ENCODE peak calls at places on chromosome 4, in ten cellular contexts. I is transverse colon, H is iPS DF 6.9, D is A673, T is IMR-90, L is mucosa of descending colon, V is kidney, R is spleen, U is pancreas, Z is tibial artery. G is an unnamed sample. For H3K9me3 and H3K36me3, the result is how much of the 10 kb centered on the place peaks cover.

GRCh38 chr4:39976945-39977488 is 694 bp downstream of the PDS5A start:
- DNase-seq in R (no peak), H (no peak), L (no peak), U (peak), V (peak), I (peak), Z (peak), D (peak), T (no peak), G (peak)

GRCh38 chr4:48093949-48094550 is 40.0 kb downstream of the TXK start:
- DNase-seq in H (no peak), Z (no peak), I (peak), L (peak), R (no peak), T (peak), D (peak), U (peak), V (no peak), G (peak)

GRCh38 chr4:141416219-141416618 is 195.5 kb downstream of the ZNF330 start:
- DNase-seq in H (no peak), Z (no peak), V (no peak), T (peak), U (no peak), R (no peak), L (no peak), D (no peak), I (no peak), G (no peak)

GRCh38 chr4:17168571-17168970 is 270.1 kb upstream of the LDB2 start:
- DNase-seq in V (no peak), U (no peak), I (no peak), L (no peak), H (no peak), T (peak), D (peak), R (no peak), Z (no peak), G (no peak)

GRCh38 chr4:88828846-88829245 is 131.2 kb upstream of the NAP1L5 start:
- DNase-seq in D (no peak), U (no peak), H (no peak), V (no peak), I (no peak), T (peak), L (no peak), R (no peak), Z (no peak), G (no peak)

GRCh38 chr4:158818595-158818994 is 49.8 kb downstream of the FNIP2 start:
- DNase-seq in U (no peak), T (no peak), L (no peak), V (no peak), I (no peak), D (no peak), Z (no peak), R (no peak), H (no peak), G (no peak)

GRCh38 chr4:146998157-146998556 is 52.5 kb upstream of the TTC29 start:
- DNase-seq in U (no peak), I (no peak), V (no peak), R (no peak), H (no peak), T (no peak), L (no peak), D (no peak), Z (no peak), G (no peak)

GRCh38 chr4:156291317-156291716 is 337.7 kb upstream of the CTSO start:
- DNase-seq in R (no peak), I (no peak), U (no peak), Z (no peak), D (peak), H (no peak), L (no peak), T (peak), V (no peak), G (no peak)

GRCh38 chr4:16616981-16617380 is 281.5 kb downstream of the LDB2 start:
- DNase-seq in R (no peak), D (no peak), Z (no peak), V (no peak), T (no peak), I (no peak), L (no peak), U (no peak), H (no peak), G (no peak)

GRCh38 chr4:8086751-8087445 is 71.7 kb downstream of the ABLIM2 start:
- DNase-seq in U (no peak), T (no peak), D (no peak), L (no peak), Z (no peak), V (peak), H (no peak), I (no peak), R (no peak), G (no peak)

GRCh38 chr4:189498457-189498856 is 442.2 kb upstream of the FRG1 start:
- DNase-seq in I (no peak), R (no peak), T (no peak), Z (no peak), D (no peak), V (no peak), L (no peak), U (no peak), H (no peak), G (no peak)

GRCh38 chr4:11440481-11441181 is 11.9 kb upstream of the HS3ST1 start:
- DNase-seq in R (no peak), L (no peak), I (no peak), T (no peak), H (no peak), D (no peak), V (no peak), Z (no peak), U (no peak), G (no peak)

GRCh38 chr4:188976644-188977115 is 837.4 kb downstream of the TRIML1 start:
- DNase-seq in R (no peak), U (no peak), Z (no peak), H (peak), L (no peak), D (peak), T (peak), V (no peak), I (no peak), G (no peak)

GRCh38 chr4:46051392-46051791 is 72.5 kb downstream of the GABRG1 start:
- DNase-seq in R (no peak), U (no peak), T (no peak), I (no peak), Z (no peak), D (no peak), L (no peak), H (no peak), V (no peak), G (no peak)

GRCh38 chr4:143700420-143701352 is at the start of gene FREM3:
- DNase-seq in H (no peak), U (no peak), I (no peak), V (peak), D (no peak), Z (no peak), L (no peak), T (no peak), R (peak), G (no peak)

GRCh38 chr4:56772134-56772533 is 49.4 kb downstream of the SPINK2 start:
- DNase-seq in T (peak), Z (no peak), L (no peak), U (no peak), I (no peak), D (no peak), H (no peak), V (no peak), R (no peak), G (no peak)

GRCh38 chr4:102114118-102114630 is 231.1 kb downstream of the SLC39A8 start:
- DNase-seq in Z (no peak), V (no peak), R (no peak), H (no peak), D (no peak), U (no peak), T (no peak), I (no peak), L (no peak), G (no peak)

GRCh38 chr4:4640692-4641091 is 98.8 kb upstream of the STX18 start:
- DNase-seq in U (no peak), Z (no peak), L (no peak), H (no peak), I (no peak), V (no peak), R (no peak), D (no peak), T (no peak), G (no peak)

GRCh38 chr4:127856485-127857447 is 23.9 kb upstream of the PLK4 start:
- DNase-seq in Z (no peak), L (no peak), H (no peak), R (no peak), I (no peak), U (no peak), T (peak), V (no peak), D (peak), G (no peak)

GRCh38 chr4:26692014-26692726 is 108.3 kb downstream of the TBC1D19 start:
- DNase-seq in U (no peak), R (no peak), T (peak), L (no peak), I (no peak), V (no peak), H (peak), D (no peak), Z (no peak), G (no peak)

GRCh38 chr4:165208741-165209388 is 1.5 kb downstream of the KLHL2 start:
- DNase-seq in I (no peak), V (no peak), D (peak), H (no peak), L (no peak), T (no peak), U (no peak), Z (no peak), R (no peak), G (no peak)

GRCh38 chr4:26557164-26557563 is 26.7 kb upstream of the TBC1D19 start:
- DNase-seq in D (peak), Z (no peak), T (peak), V (no peak), I (no peak), H (no peak), L (no peak), R (no peak), U (no peak), G (no peak)

GRCh38 chr4:183905081-183905592 is at the start of gene STOX2:
- DNase-seq in Z (peak), V (peak), T (peak), I (peak), D (peak), R (peak), H (peak), U (peak), L (peak), G (no peak)

GRCh38 chr4:89511776-89512175 is 204.2 kb upstream of the GPRIN3 start:
- DNase-seq in D (no peak), H (no peak), Z (no peak), R (no peak), U (no peak), T (no peak), L (no peak), I (no peak), V (no peak), G (no peak)

GRCh38 chr4:155403886-155404285 is 27.1 kb upstream of the MAP9 start:
- DNase-seq in Z (no peak), H (no peak), V (no peak), R (no peak), L (no peak), I (no peak), T (peak), D (peak), U (no peak), G (no peak)

GRCh38 chr4:85166318-85166717 is 199.8 kb upstream of the WDFY3 start:
- DNase-seq in Z (no peak), V (no peak), R (no peak), H (no peak), U (no peak), L (peak), I (peak), D (no peak), T (no peak), G (no peak)

GRCh38 chr4:38989487-38989886 is 42.7 kb downstream of the TMEM156 start:
- DNase-seq in L (no peak), V (no peak), U (no peak), Z (no peak), R (no peak), T (peak), I (no peak), H (no peak), D (no peak), G (no peak)

GRCh38 chr4:165308606-165309005 is 18.9 kb upstream of the MSMO1 start:
- DNase-seq in V (no peak), D (no peak), L (no peak), I (no peak), U (no peak), T (no peak), R (no peak), H (no peak), Z (no peak), G (no peak)

GRCh38 chr4:53562409-53562808 is 28.9 kb downstream of the LNX1 start:
- DNase-seq in I (no peak), D (no peak), Z (no peak), V (no peak), T (no peak), U (no peak), H (no peak), R (no peak), L (no peak), G (no peak)

GRCh38 chr4:40309250-40309774 is 25.8 kb upstream of the CHRNA9 start:
- DNase-seq in V (peak), Z (peak), L (peak), R (peak), T (peak), U (peak), H (peak), I (peak), D (peak), G (peak)

GRCh38 chr4:122650148-122650547 is 29.3 kb upstream of the IL21 start:
- DNase-seq in H (no peak), Z (no peak), V (no peak), I (no peak), U (no peak), D (no peak), L (no peak), T (no peak), R (no peak), G (no peak)

GRCh38 chr4:55819634-55820033 is at the start of gene EXOC1L:
- DNase-seq in H (peak), D (peak), I (no peak), Z (no peak), V (peak), L (peak), U (no peak), R (no peak), T (no peak), G (no peak)

GRCh38 chr4:101921370-101921769 is 130.8 kb downstream of the BANK1 start:
- DNase-seq in L (no peak), T (no peak), V (no peak), D (no peak), R (no peak), U (no peak), H (no peak), Z (no peak), I (no peak), G (no peak)

GRCh38 chr4:76301068-76301774 is 5.3 kb upstream of the STBD1 start:
- DNase-seq in T (peak), V (no peak), R (no peak), H (no peak), Z (no peak), U (peak), L (peak), I (no peak), D (no peak), G (no peak)

GRCh38 chr4:22573198-22573597 is 57.3 kb upstream of the ADGRA3 start:
- DNase-seq in U (peak), V (peak), Z (peak), T (no peak), H (no peak), R (no peak), D (peak), L (peak), I (peak), G (no peak)

GRCh38 chr4:114495471-114495928 is 103.1 kb upstream of the UGT8 start:
- DNase-seq in R (no peak), L (no peak), Z (no peak), I (no peak), H (peak), T (no peak), V (no peak), U (no peak), D (no peak), G (no peak)

GRCh38 chr4:111959202-111959601 is 186.1 kb upstream of the FAM241A start:
- DNase-seq in V (no peak), L (peak), U (no peak), D (peak), H (no peak), R (no peak), Z (no peak), T (peak), I (no peak), G (no peak)

GRCh38 chr4:169485791-169486742 is 126.3 kb downstream of the NEK1 start:
- DNase-seq in U (peak), T (peak), H (peak), I (peak), D (peak), Z (no peak), L (peak), V (no peak), R (no peak), G (no peak)

GRCh38 chr4:127214936-127215335 is 417.8 kb upstream of the INTU start:
- DNase-seq in I (no peak), V (no peak), U (no peak), R (no peak), D (no peak), L (no peak), T (no peak), Z (no peak), H (no peak), G (no peak)

GRCh38 chr4:132483-132882 is 8.2 kb downstream of the ZNF718 start:
- DNase-seq in V (no peak), U (no peak), L (no peak), R (no peak), D (no peak), T (no peak), I (no peak), Z (no peak), H (no peak), G (no peak)
- H3K9me3 ChIP-seq in V (under half), U (under half), L (under half), R (under half), D (under half), T (under half), I (under half), Z (under half), H (under half), G (under half)

GRCh38 chr4:24529555-24529954 is 54.8 kb downstream of the DHX15 start:
- DNase-seq in I (no peak), Z (no peak), H (no peak), V (no peak), T (no peak), U (no peak), R (no peak), L (no peak), D (no peak), G (no peak)
- H3K36me3 ChIP-seq in I (under half), Z (half or more), H (under half), V (under half), T (under half), U (under half), R (half or more), L (under half), D (half or more), G (half or more)

GRCh38 chr4:1252928-1253492 is 4.1 kb upstream of the CTBP1 start:
- DNase-seq in Z (no peak), R (no peak), T (no peak), H (no peak), L (no peak), U (no peak), I (no peak), V (no peak), D (no peak), G (peak)

GRCh38 chr4:1255699-1256098 is 6.8 kb upstream of the CTBP1 start:
- DNase-seq in U (no peak), D (no peak), V (no peak), T (no peak), Z (no peak), H (no peak), L (no peak), I (no peak), R (no peak), G (no peak)

GRCh38 chr4:1258457-1258856 is 9.5 kb upstream of the CTBP1 start:
- DNase-seq in I (no peak), U (no peak), H (no peak), L (no peak), T (no peak), R (no peak), D (no peak), V (no peak), Z (no peak), G (no peak)

GRCh38 chr4:1253831-1254230 is 4.9 kb upstream of the CTBP1 start:
- DNase-seq in T (no peak), D (no peak), I (no peak), V (no peak), L (no peak), R (peak), Z (no peak), H (no peak), U (no peak), G (peak)

GRCh38 chr4:1255151-1255550 is 6.2 kb upstream of the CTBP1 start:
- DNase-seq in H (no peak), T (no peak), U (no peak), I (no peak), D (no peak), L (no peak), V (no peak), R (no peak), Z (no peak), G (no peak)
- H3K9me3 ChIP-seq in H (under half), T (under half), U (under half), I (under half), D (half or more), L (under half), V (under half), R (under half), Z (under half), G (under half)

DNA sequence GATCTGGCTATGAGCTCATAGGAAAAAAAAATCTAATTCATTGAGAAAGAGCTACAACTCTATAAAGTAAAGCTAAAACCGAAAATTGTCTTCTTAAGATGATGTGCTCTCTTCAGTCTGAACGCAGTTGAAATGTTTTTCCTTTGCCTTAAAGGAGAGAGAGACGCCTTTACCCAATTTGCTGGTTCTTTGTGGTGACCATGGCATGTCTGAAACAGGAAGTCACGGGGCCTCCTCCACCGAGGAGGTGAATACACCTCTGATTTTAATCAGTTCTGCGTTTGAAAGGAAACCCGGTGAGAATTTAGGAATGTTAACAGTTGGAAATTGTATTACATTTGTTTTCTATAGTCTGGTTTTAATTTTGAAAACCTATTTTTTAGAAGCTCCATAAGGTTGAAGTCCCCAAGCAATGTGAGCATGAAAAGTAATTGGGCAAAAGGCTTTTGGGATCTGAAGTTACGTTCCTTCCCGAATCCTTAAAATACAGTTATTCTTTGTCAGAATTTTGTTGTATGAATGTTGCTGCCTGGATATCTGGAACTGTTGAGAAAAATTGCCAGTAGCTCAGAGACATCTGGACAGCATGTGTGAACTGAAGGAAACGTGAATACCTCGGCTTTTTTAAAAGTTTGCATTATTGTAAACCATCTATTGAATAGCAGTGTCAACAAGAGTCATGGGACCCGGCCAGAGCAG is 9.8 kb downstream of the PIGG start:
- DNase-seq in Z (no peak), D (no peak), H (no peak), V (no peak), I (no peak), T (no peak), U (no peak), L (no peak), R (no peak), G (no peak)
- H3K36me3 ChIP-seq in Z (half or more), D (under half), H (under half), V (under half), I (under half), T (under half), U (under half), L (under half), R (half or more), G (under half)

DNA sequence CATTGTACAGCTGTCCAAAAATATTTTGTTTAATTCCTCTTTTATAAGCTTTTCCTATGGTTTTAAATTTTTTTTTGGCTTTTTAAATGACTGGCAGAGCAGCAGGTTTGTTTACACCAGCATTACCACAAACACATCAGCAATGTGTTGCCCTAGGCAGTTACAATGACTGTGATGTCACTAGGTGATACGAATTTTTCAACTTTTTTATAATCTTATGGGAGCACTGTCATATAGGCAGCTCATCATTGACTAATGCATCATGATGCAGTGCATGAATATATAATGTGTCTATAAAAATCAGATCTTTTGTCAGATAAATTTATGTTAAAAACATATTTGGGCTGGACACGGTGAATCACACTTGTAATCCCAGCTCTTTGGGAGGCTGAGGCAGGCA is 231.7 kb upstream of the SLIT2 start:
- DNase-seq in D (no peak), V (no peak), H (no peak), U (no peak), T (no peak), Z (no peak), L (no peak), I (no peak), R (no peak), G (no peak)
- H3K9me3 ChIP-seq in D (under half), V (under half), H (under half), U (under half), T (under half), Z (under half), L (under half), I (under half), R (under half), G (under half)

GRCh38 chr4:99971453-99972111 is 21.5 kb upstream of the H2AZ1 start:
- DNase-seq in V (no peak), T (no peak), D (no peak), H (no peak), L (no peak), U (no peak), R (no peak), Z (no peak), I (no peak), G (no peak)
- H3K36me3 ChIP-seq in V (under half), T (under half), D (under half), H (under half), L (under half), U (under half), R (under half), Z (under half), I (under half), G (under half)